ENCODE peak calls at places on chromosomes 12 and 14, in seven cellular contexts. P is HCT116, S is K562, F is GM12878, Q is H1, T is SK-N-SH, X is HepG2. G is an unnamed sample.
A peak's percentile ranks its signal among the peaks of the same experiment; 100 is the strongest.

GRCh38 chr14:71730471-71730870 is 201.8 kb upstream of the RGS6 start:
- DNase-seq in P (no peak), S (no peak), Q (no peak), T (no peak), F (no peak), X (no peak), G (no peak)

GRCh38 chr12:127162902-127163301 is 1104.1 kb upstream of the TMEM132C start:
- DNase-seq in T (no peak), Q (no peak), P (no peak), F (peak; percentile 16), X (no peak), S (peak; percentile 79), G (no peak)

GRCh38 chr14:32254952-32255679 is 52.0 kb upstream of the RNU6-8 start:
- DNase-seq in Q (peak; percentile 74), P (peak; percentile 51), F (no peak), T (peak; percentile 76), X (peak; percentile 82), S (peak; percentile 60), G (peak; percentile 88)

GRCh38 chr14:23354990-23355389 is 2.3 kb upstream of the SLC22A17 start:
- DNase-seq in P (no peak), F (no peak), X (no peak), Q (no peak), T (no peak), S (no peak), G (no peak)

GRCh38 chr14:24712909-24713308 is 78.9 kb upstream of the GZMB start:
- DNase-seq in F (no peak), X (no peak), S (no peak), P (no peak), Q (no peak), T (no peak), G (no peak)

GRCh38 chr12:132559652-132560420 is 50.5 kb downstream of the LRCOL1 start:
- DNase-seq in F (no peak), Q (peak; percentile 77), P (peak; percentile 18), X (peak; percentile 6), T (peak; percentile 98), S (peak; percentile 81), G (peak; percentile 99)

GRCh38 chr12:128791395-128792322 is 32.1 kb downstream of the SLC15A4 start:
- DNase-seq in F (no peak), P (no peak), S (no peak), Q (no peak), X (no peak), T (peak; percentile 32), G (no peak)

GRCh38 chr14:22737052-22737451 is 29.4 kb upstream of the OXA1L start:
- DNase-seq in S (no peak), P (no peak), F (no peak), Q (no peak), X (no peak), T (no peak), G (no peak)

GRCh38 chr12:121970901-121971300 is 50.8 kb upstream of the BCL7A start:
- DNase-seq in P (no peak), S (no peak), T (no peak), X (no peak), F (no peak), Q (no peak), G (peak; percentile 29)

GRCh38 chr12:29164477-29165163 is 15.5 kb downstream of the FAR2 start:
- DNase-seq in Q (no peak), X (no peak), P (no peak), S (peak; percentile 19), T (no peak), F (peak; percentile 55), G (no peak)

GRCh38 chr12:39476121-39476520 is 33.2 kb upstream of the KIF21A start:
- DNase-seq in X (peak; percentile 6), T (no peak), F (no peak), Q (no peak), P (no peak), S (no peak), G (no peak)

GRCh38 chr12:47945341-47945728 is 18.1 kb upstream of the TMEM106C start:
- DNase-seq in T (no peak), P (no peak), F (no peak), S (no peak), X (no peak), Q (no peak), G (no peak)

GRCh38 chr12:68080577-68080976 is 79.0 kb downstream of the IFNG start:
- DNase-seq in F (no peak), S (no peak), T (no peak), X (no peak), P (no peak), Q (no peak), G (no peak)
- TF ChIP-seq JUND in F (no peak), S (no peak), T (no peak), X (no peak), P (no peak), Q (no peak), G (no peak)

GRCh38 chr12:20058068-20058467 is 310.3 kb upstream of the PDE3A start:
- DNase-seq in P (no peak), S (no peak), Q (no peak), X (no peak), F (no peak), T (no peak), G (no peak)
- TF ChIP-seq JUND in P (no peak), S (no peak), Q (no peak), X (no peak), F (no peak), T (no peak), G (no peak)

GRCh38 chr14:30053103-30053502 is 125.5 kb upstream of the PRKD1 start:
- DNase-seq in F (no peak), Q (no peak), S (no peak), X (no peak), T (no peak), P (no peak), G (no peak)

GRCh38 chr14:30058401-30058800 is 130.8 kb upstream of the PRKD1 start:
- DNase-seq in F (no peak), X (no peak), S (no peak), P (no peak), Q (no peak), T (no peak), G (no peak)
- TF ChIP-seq JUND in F (no peak), X (no peak), S (no peak), P (no peak), Q (no peak), T (no peak), G (no peak)

GRCh38 chr12:118680361-118680963 is 300.9 kb upstream of the SRRM4 start:
- DNase-seq in Q (peak; percentile 44), S (peak; percentile 47), F (no peak), P (no peak), T (no peak), X (no peak), G (no peak)

GRCh38 chr12:118689793-118690192 is 291.5 kb upstream of the SRRM4 start:
- DNase-seq in Q (no peak), T (no peak), X (no peak), S (no peak), P (no peak), F (peak; percentile 12), G (no peak)

GRCh38 chr12:118682656-118683055 is 298.7 kb upstream of the SRRM4 start:
- DNase-seq in F (peak; percentile 13), Q (no peak), T (no peak), P (no peak), X (no peak), S (no peak), G (no peak)

DNA sequence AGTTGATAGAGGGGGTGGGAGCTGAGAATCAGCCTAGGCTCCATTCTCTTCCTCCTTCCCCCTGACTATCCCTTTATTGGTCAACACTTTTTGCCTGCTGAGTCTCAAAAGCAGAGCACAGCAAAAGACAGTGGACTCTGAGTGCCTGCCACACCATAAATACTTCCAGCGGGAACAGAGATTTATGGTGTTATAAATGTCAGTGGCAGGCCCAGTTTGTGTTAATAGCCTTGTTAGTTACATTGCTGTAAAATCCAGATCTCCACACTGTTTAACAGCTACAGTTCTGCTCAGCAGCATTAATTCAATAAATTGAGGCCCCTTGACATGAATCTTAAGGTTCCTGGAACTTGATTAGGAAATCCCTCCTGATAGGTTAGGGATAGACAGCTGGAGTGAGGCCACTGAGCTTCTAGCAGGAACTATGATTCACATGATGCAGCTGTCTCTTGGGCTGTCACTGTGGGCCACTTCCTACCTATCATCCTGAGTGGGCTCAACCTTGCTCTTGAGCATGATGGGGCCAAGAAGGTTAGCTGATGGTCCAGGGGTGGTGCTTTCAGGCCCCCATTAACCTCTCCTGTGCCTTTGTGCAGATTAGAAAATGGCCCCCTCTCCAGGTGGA is 295.2 kb upstream of the SRRM4 start:
- DNase-seq in F (no peak), Q (no peak), P (no peak), S (no peak), X (no peak), T (no peak), G (no peak)
- TF ChIP-seq JUND in F (no peak), Q (no peak), P (no peak), S (no peak), X (no peak), T (no peak), G (no peak)

DNA sequence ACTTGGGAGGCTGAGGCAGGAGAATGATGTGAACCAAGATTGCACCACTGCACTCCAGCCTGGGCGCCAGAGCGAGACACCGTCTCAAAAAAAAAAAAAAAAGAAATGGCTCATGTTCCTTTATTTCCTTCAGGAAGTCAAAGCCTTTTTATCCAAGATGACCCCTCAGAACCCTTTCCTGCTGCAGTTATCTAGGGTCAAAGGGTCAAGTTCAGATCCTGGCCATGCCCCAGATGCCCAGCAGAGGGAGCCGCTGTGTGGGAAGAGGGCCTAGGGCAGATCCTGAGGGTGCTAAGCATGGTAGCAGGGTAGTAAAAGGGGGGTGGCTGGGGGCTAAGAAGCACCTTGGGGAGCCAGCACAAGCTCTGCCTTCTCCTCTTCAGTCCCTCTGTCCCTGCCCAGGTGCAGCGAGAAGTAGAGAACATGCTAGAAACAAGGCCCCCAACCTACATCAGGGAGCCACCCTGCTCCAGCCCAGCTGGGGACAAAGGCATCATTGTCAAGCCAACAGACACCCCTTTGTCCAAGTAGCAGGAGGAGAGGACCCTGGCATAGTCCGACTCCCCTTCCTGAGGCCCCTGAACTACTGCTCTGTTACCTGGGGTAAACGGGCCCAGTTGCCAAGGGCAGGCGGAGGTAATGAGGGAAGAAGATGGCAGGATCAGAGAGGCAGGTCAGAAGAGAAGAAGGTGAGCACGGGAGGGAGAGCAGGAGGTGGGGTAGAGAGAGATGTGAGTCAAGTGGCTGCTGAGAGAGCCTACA is 6.5 kb downstream of the NFE2 start:
- DNase-seq in Q (peak; percentile 94), S (peak; percentile 93), P (no peak), X (peak; percentile 89), T (peak; percentile 71), F (no peak), G (peak; percentile 51)
- TF ChIP-seq JUND in Q (no peak), S (peak; percentile 72), P (no peak), X (no peak), T (no peak), F (no peak), G (no peak)

GRCh38 chr14:78637903-78638302 is 467.7 kb downstream of the NRXN3 start:
- DNase-seq in P (no peak), X (no peak), F (no peak), T (no peak), Q (no peak), S (no peak), G (no peak)

GRCh38 chr14:78638926-78639325 is 468.8 kb downstream of the NRXN3 start:
- DNase-seq in F (no peak), P (no peak), X (no peak), T (no peak), S (no peak), Q (no peak), G (no peak)

GRCh38 chr14:78631551-78631950 is 461.4 kb downstream of the NRXN3 start:
- DNase-seq in X (no peak), S (no peak), F (no peak), Q (no peak), T (no peak), P (no peak), G (no peak)

GRCh38 chr14:78637489-78637888 is 467.3 kb downstream of the NRXN3 start:
- DNase-seq in S (no peak), T (no peak), P (no peak), X (no peak), F (no peak), Q (no peak), G (no peak)

GRCh38 chr14:78633747-78634146 is 463.6 kb downstream of the NRXN3 start:
- DNase-seq in Q (no peak), P (no peak), T (no peak), X (no peak), S (no peak), F (no peak), G (no peak)
- TF ChIP-seq JUND in Q (no peak), P (no peak), T (no peak), X (no peak), S (no peak), F (no peak), G (no peak)

G was measured in T47D.